ENCODE peak calls at places on chromosomes 16 and 17, in eight cellular contexts. Q is tibial artery; R is tibial nerve; D is right lobe of liver; U is thyroid gland; E is aorta; M is HCT116; N is CD8-positive, alpha-beta T cell. Y is an unnamed sample. For H3K9me3, the result is how much of the 10 kb centered on the place peaks cover.

GRCh38 chr16:84838383-84838948 is 18.7 kb downstream of the CRISPLD2 start:
- DNase-seq in N (no peak), U (no peak), M (no peak), R (no peak), E (no peak), Q (no peak), D (no peak), Y (no peak)

GRCh38 chr16:55116165-55116894 is 185.7 kb downstream of the IRX5 start:
- DNase-seq in E (no peak), M (no peak), D (no peak), U (no peak), Q (peak), R (no peak), N (no peak), Y (no peak)

GRCh38 chr16:76277099-76278030 is at the start of gene CNTNAP4:
- DNase-seq in R (peak), Q (no peak), M (no peak), E (no peak), D (no peak), N (no peak), U (no peak), Y (no peak)

GRCh38 chr17:41393826-41394225 is 3.6 kb downstream of the KRT31 start:
- DNase-seq in R (no peak), N (no peak), U (no peak), D (no peak), Q (no peak), M (no peak), E (no peak), Y (no peak)

GRCh38 chr16:2814757-2815298 is 2.2 kb upstream of the PRSS21 start:
- DNase-seq in U (no peak), D (no peak), E (peak), Q (no peak), N (no peak), R (no peak), M (no peak), Y (no peak)

GRCh38 chr16:23784811-23785447 is 30.1 kb downstream of the CHP2 start:
- DNase-seq in R (no peak), D (no peak), U (no peak), E (no peak), Q (no peak), M (no peak), N (no peak), Y (no peak)

GRCh38 chr17:33142703-33143299 is 150.3 kb downstream of the ASIC2 start:
- DNase-seq in D (no peak), N (peak), U (peak), E (no peak), Q (no peak), M (no peak), R (no peak), Y (no peak)

GRCh38 chr16:18050777-18051176 is 285.8 kb downstream of the NPIPA8 start:
- DNase-seq in U (no peak), E (no peak), D (no peak), Q (no peak), N (no peak), R (no peak), M (no peak), Y (no peak)

GRCh38 chr17:13415877-13416416 is 185.8 kb downstream of the HS3ST3A1 start:
- DNase-seq in N (no peak), Q (no peak), M (peak), E (no peak), D (peak), R (no peak), U (peak), Y (no peak)

GRCh38 chr16:24347556-24347955 is 91.4 kb downstream of the CACNG3 start:
- DNase-seq in Q (no peak), M (no peak), D (no peak), R (no peak), E (no peak), U (no peak), N (no peak), Y (no peak)

GRCh38 chr16:9007177-9007794 is 43.6 kb upstream of the USP7 start:
- DNase-seq in R (no peak), U (no peak), M (no peak), N (no peak), Q (no peak), E (no peak), D (no peak), Y (no peak)

GRCh38 chr17:72906306-72906705 is 186.2 kb downstream of the SLC39A11 start:
- DNase-seq in E (no peak), R (no peak), Q (no peak), M (no peak), U (no peak), N (no peak), D (no peak), Y (no peak)

GRCh38 chr17:41824086-41824485 is 11.3 kb downstream of the FKBP10 start:
- DNase-seq in Q (no peak), N (no peak), M (no peak), D (no peak), R (no peak), E (no peak), U (peak), Y (no peak)

GRCh38 chr17:74474043-74474792 is 7.8 kb downstream of the CD300A start:
- DNase-seq in U (no peak), R (no peak), N (peak), M (no peak), D (no peak), Q (no peak), E (no peak), Y (no peak)

GRCh38 chr16:85536411-85537330 is 76.5 kb upstream of the GSE1 start:
- DNase-seq in D (peak), U (peak), N (no peak), E (no peak), R (no peak), M (no peak), Q (no peak), Y (no peak)

GRCh38 chr17:49285716-49286115 is 55.1 kb upstream of the PHOSPHO1 start:
- DNase-seq in D (peak), M (no peak), Q (no peak), U (no peak), R (no peak), N (no peak), E (no peak), Y (no peak)

GRCh38 chr17:55641559-55642160 is 81.0 kb downstream of the TMEM100 start:
- DNase-seq in R (peak), E (peak), U (peak), D (peak), N (no peak), Q (peak), M (peak), Y (no peak)

GRCh38 chr16:83402160-83402794 is 405.5 kb upstream of the HSBP1 start:
- DNase-seq in N (no peak), U (no peak), M (no peak), R (no peak), E (no peak), Q (no peak), D (no peak), Y (no peak)

GRCh38 chr17:16121915-16122314 is 93.4 kb downstream of the NCOR1 start:
- DNase-seq in D (no peak), Q (no peak), N (no peak), U (no peak), M (no peak), E (no peak), R (no peak), Y (no peak)

GRCh38 chr17:64357191-64357981 is 33.3 kb downstream of the PECAM1 start:
- DNase-seq in U (no peak), R (peak), M (no peak), N (no peak), D (no peak), Q (peak), E (peak), Y (no peak)

GRCh38 chr17:49741009-49741691 is 22.8 kb downstream of the FAM117A start:
- DNase-seq in Q (no peak), U (no peak), R (no peak), N (no peak), E (no peak), D (no peak), M (no peak), Y (no peak)

GRCh38 chr17:81230043-81230820 is 7.5 kb upstream of the CEP131 start:
- DNase-seq in D (no peak), N (no peak), R (no peak), U (no peak), M (no peak), Q (peak), E (no peak), Y (no peak)

GRCh38 chr16:73396556-73396955 is 348.6 kb upstream of the ZFHX3 start:
- DNase-seq in D (no peak), E (no peak), Q (no peak), R (no peak), N (no peak), M (no peak), U (no peak), Y (no peak)

GRCh38 chr16:6146874-6147425 is 1049.4 kb upstream of the EEF2KMT start:
- DNase-seq in R (no peak), M (no peak), Q (no peak), D (no peak), U (no peak), N (no peak), E (no peak), Y (no peak)

GRCh38 chr16:35735403-35736251 is 2276.2 kb downstream of the TP53TG3F start:
- DNase-seq in E (no peak), N (no peak), Q (no peak), U (no peak), R (no peak), M (no peak), D (no peak), Y (no peak)

GRCh38 chr16:35733971-35734702 is 2274.7 kb downstream of the TP53TG3F start:
- DNase-seq in N (no peak), D (no peak), E (no peak), Q (no peak), R (no peak), U (no peak), M (no peak), Y (no peak)

GRCh38 chr16:35734728-35735402 is 2275.5 kb downstream of the TP53TG3F start:
- DNase-seq in D (no peak), U (no peak), R (no peak), M (no peak), Q (no peak), N (no peak), E (no peak), Y (no peak)

GRCh38 chr16:35733278-35733965 is 2274.0 kb downstream of the TP53TG3F start:
- DNase-seq in R (no peak), D (no peak), M (no peak), U (no peak), N (no peak), E (no peak), Q (no peak), Y (no peak)

DNA sequence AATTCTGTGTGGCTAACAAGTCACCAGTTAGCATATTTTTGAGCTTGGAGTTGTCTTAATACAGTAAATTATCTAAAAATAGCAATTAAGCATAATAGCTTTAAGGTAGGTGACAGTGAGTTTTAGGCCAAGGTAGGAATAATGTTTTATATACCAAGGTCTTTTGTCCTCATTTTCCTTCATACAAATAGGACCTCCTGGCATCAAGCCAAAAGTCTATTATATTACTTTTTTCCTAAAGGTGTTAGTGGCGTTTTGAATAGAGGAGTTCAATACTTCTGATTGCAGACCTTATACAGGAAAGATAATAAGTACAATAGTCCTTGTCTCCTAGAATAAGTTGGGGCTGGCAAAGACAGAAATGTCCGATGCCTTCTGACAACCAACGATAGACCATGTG is 2277.7 kb downstream of the TP53TG3F start:
- DNase-seq in N (no peak), R (no peak), D (no peak), E (no peak), U (no peak), M (no peak), Q (no peak), Y (no peak)
- H3K9me3 ChIP-seq in N (under half), R (under half), D (under half), E (under half), U (under half), M (under half), Q (under half), Y (under half)

GRCh38 chr17:8927395-8927794 is 38.1 kb downstream of the PIK3R5 start:
- DNase-seq in M (no peak), N (no peak), U (no peak), R (no peak), Q (no peak), D (no peak), E (no peak), Y (no peak)
- H3K9me3 ChIP-seq in M (under half), N (under half), U (under half), R (half or more), Q (under half), D (under half), E (under half), Y (under half)

GRCh38 chr17:34412965-34413441 is 50.0 kb upstream of the CCL1 start:
- DNase-seq in M (no peak), N (no peak), E (no peak), U (no peak), R (no peak), Q (no peak), D (no peak), Y (no peak)
- H3K9me3 ChIP-seq in M (under half), N (under half), E (under half), U (under half), R (under half), Q (under half), D (under half), Y (under half)

DNA sequence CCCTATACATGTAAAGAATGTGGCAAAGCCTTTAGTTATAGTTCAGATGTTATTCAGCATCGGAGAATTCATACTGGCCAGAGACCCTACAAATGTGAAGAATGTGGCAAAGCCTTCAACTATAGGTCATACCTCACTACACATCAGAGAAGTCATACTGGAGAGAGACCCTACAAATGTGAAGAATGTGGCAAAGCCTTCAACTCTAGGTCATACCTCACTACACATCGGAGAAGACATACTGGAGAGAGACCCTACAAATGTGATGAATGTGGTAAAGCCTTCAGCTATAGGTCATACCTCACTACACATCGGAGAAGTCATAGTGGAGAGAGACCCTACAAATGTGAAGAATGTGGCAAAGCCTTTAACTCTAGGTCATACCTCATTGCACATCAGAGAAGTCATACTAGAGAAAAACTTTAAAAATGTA is 42.5 kb downstream of the ZNF267 start:
- DNase-seq in N (no peak), Q (no peak), D (no peak), R (no peak), M (no peak), U (no peak), E (no peak), Y (no peak)
- H3K9me3 ChIP-seq in N (half or more), Q (half or more), D (under half), R (half or more), M (half or more), U (under half), E (under half), Y (half or more)

GRCh38 chr17:78225088-78225865 is 6.2 kb upstream of the TMEM235 start:
- DNase-seq in U (no peak), E (no peak), D (no peak), N (no peak), Q (no peak), R (no peak), M (no peak), Y (no peak)
- H3K9me3 ChIP-seq in U (under half), E (under half), D (under half), N (under half), Q (under half), R (under half), M (under half), Y (under half)

Y was measured in T-helper 17 cell.